ENCODE peak calls at places on chromosomes 7 and 10, in four cellular contexts. One of them, this sample, is unnamed.

GRCh38 chr7:85659364-85659763 is 472.5 kb upstream of the SEMA3D start:
- DNase-seq in GM03348: no peak
- DNase-seq in tibial artery: no peak
- DNase-seq in A172: no peak
- DNase-seq in this sample: no peak

GRCh38 chr10:62380002-62380401 is 5.8 kb downstream of the ZNF365 start:
- DNase-seq in tibial artery: no peak
- DNase-seq in A172: peak; percentile 91
- DNase-seq in GM03348: peak; percentile 39
- DNase-seq in this sample: no peak

GRCh38 chr10:97882142-97883091 is 32.8 kb downstream of the GOLGA7B start:
- DNase-seq in A172: peak; percentile 100
- DNase-seq in tibial artery: peak; percentile 90
- DNase-seq in GM03348: peak; percentile 88
- DNase-seq in this sample: no peak

GRCh38 chr10:110784198-110784597 is 87.5 kb upstream of the PDCD4 start:
- DNase-seq in GM03348: no peak
- DNase-seq in A172: no peak
- DNase-seq in tibial artery: no peak
- DNase-seq in this sample: no peak

GRCh38 chr7:22782616-22783232 is 39.9 kb downstream of the TOMM7 start:
- DNase-seq in A172: peak; percentile 65
- DNase-seq in GM03348: peak; percentile 71
- DNase-seq in tibial artery: peak; percentile 72
- DNase-seq in this sample: peak; percentile 26

GRCh38 chr7:20438248-20438647 is 107.5 kb downstream of the ITGB8 start:
- DNase-seq in tibial artery: no peak
- DNase-seq in A172: no peak
- DNase-seq in GM03348: no peak
- DNase-seq in this sample: no peak

GRCh38 chr7:29807179-29807841 is 1.0 kb downstream of the WIPF3 start:
- DNase-seq in A172: no peak
- DNase-seq in GM03348: peak; percentile 32
- DNase-seq in tibial artery: peak; percentile 82
- DNase-seq in this sample: no peak

GRCh38 chr10:53223846-53224245 is 451.3 kb upstream of the MBL2 start:
- DNase-seq in A172: no peak
- DNase-seq in tibial artery: no peak
- DNase-seq in GM03348: no peak
- DNase-seq in this sample: no peak

GRCh38 chr7:113392841-113393540 is 274.6 kb upstream of the SMIM30 start:
- DNase-seq in GM03348: no peak
- DNase-seq in A172: no peak
- DNase-seq in tibial artery: no peak
- DNase-seq in this sample: no peak

GRCh38 chr7:45985902-45986301 is 64.8 kb upstream of the IGFBP3 start:
- DNase-seq in tibial artery: no peak
- DNase-seq in GM03348: peak; percentile 78
- DNase-seq in A172: peak; percentile 74
- DNase-seq in this sample: no peak

GRCh38 chr10:129770286-129770685 is 193.8 kb downstream of the EBF3 start:
- DNase-seq in tibial artery: peak; percentile 47
- DNase-seq in A172: no peak
- DNase-seq in GM03348: no peak
- DNase-seq in this sample: peak; percentile 9

GRCh38 chr7:148185050-148185449 is 405.5 kb upstream of the C7orf33 start:
- DNase-seq in A172: peak; percentile 27
- DNase-seq in GM03348: peak; percentile 32
- DNase-seq in tibial artery: no peak
- DNase-seq in this sample: no peak

GRCh38 chr10:12255048-12255447 is 59.1 kb downstream of the CDC123 start:
- DNase-seq in tibial artery: no peak
- DNase-seq in A172: no peak
- DNase-seq in GM03348: no peak
- DNase-seq in this sample: no peak

GRCh38 chr10:3786295-3786981 is 1.4 kb upstream of the KLF6 start:
- DNase-seq in tibial artery: no peak
- DNase-seq in GM03348: no peak
- DNase-seq in A172: peak; percentile 70
- DNase-seq in this sample: no peak

GRCh38 chr10:43057831-43058340 is 19.0 kb upstream of the RET start:
- DNase-seq in A172: no peak
- DNase-seq in tibial artery: peak; percentile 38
- DNase-seq in GM03348: no peak
- DNase-seq in this sample: no peak

GRCh38 chr10:28180654-28181053 is 122.2 kb downstream of the MPP7 start:
- DNase-seq in A172: peak; percentile 71
- DNase-seq in GM03348: no peak
- DNase-seq in tibial artery: no peak
- DNase-seq in this sample: no peak

GRCh38 chr10:130232361-130233360 is 96.5 kb downstream of the GLRX3 start:
- DNase-seq in GM03348: no peak
- DNase-seq in tibial artery: no peak
- DNase-seq in A172: no peak
- DNase-seq in this sample: no peak

GRCh38 chr10:27637601-27638000 is 108.0 kb downstream of the MKX start:
- DNase-seq in GM03348: no peak
- DNase-seq in A172: no peak
- DNase-seq in tibial artery: no peak
- DNase-seq in this sample: no peak

GRCh38 chr10:117662790-117663540 is 120.4 kb downstream of the EMX2 start:
- DNase-seq in tibial artery: no peak
- DNase-seq in GM03348: no peak
- DNase-seq in A172: no peak
- DNase-seq in this sample: no peak

GRCh38 chr7:16548428-16548827 is 21.8 kb downstream of the LRRC72 start:
- DNase-seq in GM03348: no peak
- DNase-seq in A172: no peak
- DNase-seq in tibial artery: no peak
- DNase-seq in this sample: no peak